ENCODE peak calls at places on chromosomes 1 and 21, in nine cellular contexts. One of them, this sample, is unnamed.

GRCh38 chr1:108719654-108720435 is 7.1 kb downstream of the FNDC7 start:
- DNase-seq in GF-D8: no peak
- DNase-seq in IMR-90: peak
- DNase-seq in HTR-8/SVneo: peak
- DNase-seq in stimulated activated naive CD8-positive, alpha-beta T cell treated with anti-CD3 and anti-CD28 coated beads, Interleukin-15, Interleukin-2, amounts not matched to agents 100 U/mL and 50 U/mL, for 24 hours: no peak
- DNase-seq in left ventricle myocardium superior: no peak
- DNase-seq in stimulated activated naive CD4-positive, alpha-beta T cell: no peak
- DNase-seq in NCI-H1417: no peak
- DNase-seq in AG04449: peak
- DNase-seq in this sample: peak

GRCh38 chr1:19643113-19643512 is 998 bp upstream of the NBL1 start:
- DNase-seq in GF-D8: no peak
- DNase-seq in IMR-90: no peak
- DNase-seq in HTR-8/SVneo: no peak
- DNase-seq in stimulated activated naive CD8-positive, alpha-beta T cell treated with anti-CD3 and anti-CD28 coated beads, Interleukin-15, Interleukin-2, amounts not matched to agents 100 U/mL and 50 U/mL, for 24 hours: peak
- DNase-seq in left ventricle myocardium superior: no peak
- DNase-seq in stimulated activated naive CD4-positive, alpha-beta T cell: no peak
- DNase-seq in NCI-H1417: no peak
- DNase-seq in AG04449: no peak
- DNase-seq in this sample: peak

GRCh38 chr21:36569511-36569910 is 89.6 kb upstream of the CLDN14 start:
- DNase-seq in GF-D8: no peak
- DNase-seq in IMR-90: no peak
- DNase-seq in HTR-8/SVneo: no peak
- DNase-seq in stimulated activated naive CD8-positive, alpha-beta T cell treated with anti-CD3 and anti-CD28 coated beads, Interleukin-15, Interleukin-2, amounts not matched to agents 100 U/mL and 50 U/mL, for 24 hours: no peak
- DNase-seq in left ventricle myocardium superior: no peak
- DNase-seq in stimulated activated naive CD4-positive, alpha-beta T cell: no peak
- DNase-seq in NCI-H1417: no peak
- DNase-seq in AG04449: no peak
- DNase-seq in this sample: no peak

GRCh38 chr1:208668991-208669390 is 424.8 kb upstream of the PLXNA2 start:
- DNase-seq in GF-D8: no peak
- DNase-seq in IMR-90: no peak
- DNase-seq in HTR-8/SVneo: no peak
- DNase-seq in stimulated activated naive CD8-positive, alpha-beta T cell treated with anti-CD3 and anti-CD28 coated beads, Interleukin-15, Interleukin-2, amounts not matched to agents 100 U/mL and 50 U/mL, for 24 hours: no peak
- DNase-seq in left ventricle myocardium superior: no peak
- DNase-seq in stimulated activated naive CD4-positive, alpha-beta T cell: no peak
- DNase-seq in NCI-H1417: no peak
- DNase-seq in AG04449: no peak
- DNase-seq in this sample: no peak

GRCh38 chr1:178864326-178864725 is 6.6 kb downstream of the ANGPTL1 start:
- DNase-seq in GF-D8: no peak
- DNase-seq in IMR-90: peak
- DNase-seq in HTR-8/SVneo: no peak
- DNase-seq in stimulated activated naive CD8-positive, alpha-beta T cell treated with anti-CD3 and anti-CD28 coated beads, Interleukin-15, Interleukin-2, amounts not matched to agents 100 U/mL and 50 U/mL, for 24 hours: no peak
- DNase-seq in left ventricle myocardium superior: no peak
- DNase-seq in stimulated activated naive CD4-positive, alpha-beta T cell: no peak
- DNase-seq in NCI-H1417: no peak
- DNase-seq in AG04449: no peak
- DNase-seq in this sample: no peak

GRCh38 chr1:236108027-236108648 is 34.2 kb upstream of the GPR137B start:
- DNase-seq in GF-D8: no peak
- DNase-seq in IMR-90: no peak
- DNase-seq in HTR-8/SVneo: no peak
- DNase-seq in stimulated activated naive CD8-positive, alpha-beta T cell treated with anti-CD3 and anti-CD28 coated beads, Interleukin-15, Interleukin-2, amounts not matched to agents 100 U/mL and 50 U/mL, for 24 hours: no peak
- DNase-seq in left ventricle myocardium superior: no peak
- DNase-seq in stimulated activated naive CD4-positive, alpha-beta T cell: no peak
- DNase-seq in NCI-H1417: no peak
- DNase-seq in AG04449: no peak
- DNase-seq in this sample: no peak

GRCh38 chr1:41355761-41356160 is 5.5 kb upstream of the FOXO6 start:
- DNase-seq in GF-D8: no peak
- DNase-seq in IMR-90: no peak
- DNase-seq in HTR-8/SVneo: no peak
- DNase-seq in stimulated activated naive CD8-positive, alpha-beta T cell treated with anti-CD3 and anti-CD28 coated beads, Interleukin-15, Interleukin-2, amounts not matched to agents 100 U/mL and 50 U/mL, for 24 hours: no peak
- DNase-seq in left ventricle myocardium superior: no peak
- DNase-seq in stimulated activated naive CD4-positive, alpha-beta T cell: no peak
- DNase-seq in NCI-H1417: no peak
- DNase-seq in AG04449: no peak
- DNase-seq in this sample: no peak

GRCh38 chr1:228098323-228098931 is 4.7 kb downstream of the C1orf35 start:
- DNase-seq in GF-D8: no peak
- DNase-seq in IMR-90: no peak
- DNase-seq in HTR-8/SVneo: no peak
- DNase-seq in stimulated activated naive CD8-positive, alpha-beta T cell treated with anti-CD3 and anti-CD28 coated beads, Interleukin-15, Interleukin-2, amounts not matched to agents 100 U/mL and 50 U/mL, for 24 hours: no peak
- DNase-seq in left ventricle myocardium superior: no peak
- DNase-seq in stimulated activated naive CD4-positive, alpha-beta T cell: no peak
- DNase-seq in NCI-H1417: no peak
- DNase-seq in AG04449: no peak
- DNase-seq in this sample: no peak

GRCh38 chr1:175708787-175709186 is 34.6 kb downstream of the TNR start:
- DNase-seq in GF-D8: no peak
- DNase-seq in IMR-90: no peak
- DNase-seq in HTR-8/SVneo: no peak
- DNase-seq in stimulated activated naive CD8-positive, alpha-beta T cell treated with anti-CD3 and anti-CD28 coated beads, Interleukin-15, Interleukin-2, amounts not matched to agents 100 U/mL and 50 U/mL, for 24 hours: no peak
- DNase-seq in left ventricle myocardium superior: no peak
- DNase-seq in stimulated activated naive CD4-positive, alpha-beta T cell: no peak
- DNase-seq in NCI-H1417: no peak
- DNase-seq in AG04449: no peak
- DNase-seq in this sample: no peak

GRCh38 chr1:225631041-225631663 is 21.8 kb downstream of the ENAH start:
- DNase-seq in GF-D8: no peak
- DNase-seq in IMR-90: no peak
- DNase-seq in HTR-8/SVneo: no peak
- DNase-seq in stimulated activated naive CD8-positive, alpha-beta T cell treated with anti-CD3 and anti-CD28 coated beads, Interleukin-15, Interleukin-2, amounts not matched to agents 100 U/mL and 50 U/mL, for 24 hours: no peak
- DNase-seq in left ventricle myocardium superior: no peak
- DNase-seq in stimulated activated naive CD4-positive, alpha-beta T cell: no peak
- DNase-seq in NCI-H1417: no peak
- DNase-seq in AG04449: no peak
- DNase-seq in this sample: no peak

GRCh38 chr1:43621386-43621785 is 28.6 kb upstream of the KDM4A start:
- DNase-seq in GF-D8: no peak
- DNase-seq in IMR-90: no peak
- DNase-seq in HTR-8/SVneo: no peak
- DNase-seq in stimulated activated naive CD8-positive, alpha-beta T cell treated with anti-CD3 and anti-CD28 coated beads, Interleukin-15, Interleukin-2, amounts not matched to agents 100 U/mL and 50 U/mL, for 24 hours: no peak
- DNase-seq in left ventricle myocardium superior: no peak
- DNase-seq in stimulated activated naive CD4-positive, alpha-beta T cell: no peak
- DNase-seq in NCI-H1417: no peak
- DNase-seq in AG04449: no peak
- DNase-seq in this sample: no peak

GRCh38 chr1:91787946-91788345 is 98.0 kb downstream of the TGFBR3 start:
- DNase-seq in GF-D8: no peak
- DNase-seq in IMR-90: no peak
- DNase-seq in HTR-8/SVneo: no peak
- DNase-seq in stimulated activated naive CD8-positive, alpha-beta T cell treated with anti-CD3 and anti-CD28 coated beads, Interleukin-15, Interleukin-2, amounts not matched to agents 100 U/mL and 50 U/mL, for 24 hours: no peak
- DNase-seq in left ventricle myocardium superior: no peak
- DNase-seq in stimulated activated naive CD4-positive, alpha-beta T cell: no peak
- DNase-seq in NCI-H1417: no peak
- DNase-seq in AG04449: no peak
- DNase-seq in this sample: no peak

GRCh38 chr21:46056450-46056903 is 41.4 kb upstream of the COL6A2 start:
- DNase-seq in GF-D8: no peak
- DNase-seq in IMR-90: peak
- DNase-seq in HTR-8/SVneo: no peak
- DNase-seq in stimulated activated naive CD8-positive, alpha-beta T cell treated with anti-CD3 and anti-CD28 coated beads, Interleukin-15, Interleukin-2, amounts not matched to agents 100 U/mL and 50 U/mL, for 24 hours: peak
- DNase-seq in left ventricle myocardium superior: peak
- DNase-seq in stimulated activated naive CD4-positive, alpha-beta T cell: no peak
- DNase-seq in NCI-H1417: no peak
- DNase-seq in AG04449: peak
- DNase-seq in this sample: no peak

GRCh38 chr1:41322835-41323234 is 38.4 kb upstream of the FOXO6 start:
- DNase-seq in GF-D8: peak
- DNase-seq in IMR-90: no peak
- DNase-seq in HTR-8/SVneo: peak
- DNase-seq in stimulated activated naive CD8-positive, alpha-beta T cell treated with anti-CD3 and anti-CD28 coated beads, Interleukin-15, Interleukin-2, amounts not matched to agents 100 U/mL and 50 U/mL, for 24 hours: peak
- DNase-seq in left ventricle myocardium superior: peak
- DNase-seq in stimulated activated naive CD4-positive, alpha-beta T cell: peak
- DNase-seq in NCI-H1417: peak
- DNase-seq in AG04449: no peak
- DNase-seq in this sample: no peak

GRCh38 chr21:25350056-25350455 is 257.2 kb downstream of the MRPL39 start:
- DNase-seq in GF-D8: no peak
- DNase-seq in IMR-90: peak
- DNase-seq in HTR-8/SVneo: peak
- DNase-seq in stimulated activated naive CD8-positive, alpha-beta T cell treated with anti-CD3 and anti-CD28 coated beads, Interleukin-15, Interleukin-2, amounts not matched to agents 100 U/mL and 50 U/mL, for 24 hours: peak
- DNase-seq in left ventricle myocardium superior: no peak
- DNase-seq in stimulated activated naive CD4-positive, alpha-beta T cell: no peak
- DNase-seq in NCI-H1417: no peak
- DNase-seq in AG04449: no peak
- DNase-seq in this sample: no peak

GRCh38 chr1:151790940-151791651 is 796 bp upstream of the TDRKH start:
- DNase-seq in GF-D8: no peak
- DNase-seq in IMR-90: no peak
- DNase-seq in HTR-8/SVneo: peak
- DNase-seq in stimulated activated naive CD8-positive, alpha-beta T cell treated with anti-CD3 and anti-CD28 coated beads, Interleukin-15, Interleukin-2, amounts not matched to agents 100 U/mL and 50 U/mL, for 24 hours: peak
- DNase-seq in left ventricle myocardium superior: no peak
- DNase-seq in stimulated activated naive CD4-positive, alpha-beta T cell: no peak
- DNase-seq in NCI-H1417: peak
- DNase-seq in AG04449: no peak
- DNase-seq in this sample: no peak

GRCh38 chr21:43209575-43210453 is 41.0 kb downstream of the CRYAA start:
- DNase-seq in GF-D8: no peak
- DNase-seq in IMR-90: peak
- DNase-seq in HTR-8/SVneo: peak
- DNase-seq in stimulated activated naive CD8-positive, alpha-beta T cell treated with anti-CD3 and anti-CD28 coated beads, Interleukin-15, Interleukin-2, amounts not matched to agents 100 U/mL and 50 U/mL, for 24 hours: no peak
- DNase-seq in left ventricle myocardium superior: no peak
- DNase-seq in stimulated activated naive CD4-positive, alpha-beta T cell: no peak
- DNase-seq in NCI-H1417: no peak
- DNase-seq in AG04449: no peak
- DNase-seq in this sample: peak

GRCh38 chr1:24201941-24202440 is 14.9 kb upstream of the IFNLR1 start:
- DNase-seq in GF-D8: no peak
- DNase-seq in IMR-90: peak
- DNase-seq in HTR-8/SVneo: peak
- DNase-seq in stimulated activated naive CD8-positive, alpha-beta T cell treated with anti-CD3 and anti-CD28 coated beads, Interleukin-15, Interleukin-2, amounts not matched to agents 100 U/mL and 50 U/mL, for 24 hours: peak
- DNase-seq in left ventricle myocardium superior: peak
- DNase-seq in stimulated activated naive CD4-positive, alpha-beta T cell: peak
- DNase-seq in NCI-H1417: peak
- DNase-seq in AG04449: peak
- DNase-seq in this sample: peak

GRCh38 chr1:234573711-234574299 is 36.2 kb downstream of the IRF2BP2 start:
- DNase-seq in GF-D8: no peak
- DNase-seq in IMR-90: no peak
- DNase-seq in HTR-8/SVneo: no peak
- DNase-seq in stimulated activated naive CD8-positive, alpha-beta T cell treated with anti-CD3 and anti-CD28 coated beads, Interleukin-15, Interleukin-2, amounts not matched to agents 100 U/mL and 50 U/mL, for 24 hours: no peak
- DNase-seq in left ventricle myocardium superior: no peak
- DNase-seq in stimulated activated naive CD4-positive, alpha-beta T cell: no peak
- DNase-seq in NCI-H1417: no peak
- DNase-seq in AG04449: no peak
- DNase-seq in this sample: no peak

GRCh38 chr1:162007485-162007884 is 16.2 kb downstream of the OLFML2B start:
- DNase-seq in GF-D8: no peak
- DNase-seq in IMR-90: no peak
- DNase-seq in HTR-8/SVneo: no peak
- DNase-seq in stimulated activated naive CD8-positive, alpha-beta T cell treated with anti-CD3 and anti-CD28 coated beads, Interleukin-15, Interleukin-2, amounts not matched to agents 100 U/mL and 50 U/mL, for 24 hours: no peak
- DNase-seq in left ventricle myocardium superior: no peak
- DNase-seq in stimulated activated naive CD4-positive, alpha-beta T cell: no peak
- DNase-seq in NCI-H1417: no peak
- DNase-seq in AG04449: no peak
- DNase-seq in this sample: no peak

GRCh38 chr1:197367631-197368030 is 99.6 kb downstream of the CRB1 start:
- DNase-seq in GF-D8: no peak
- DNase-seq in IMR-90: no peak
- DNase-seq in HTR-8/SVneo: no peak
- DNase-seq in stimulated activated naive CD8-positive, alpha-beta T cell treated with anti-CD3 and anti-CD28 coated beads, Interleukin-15, Interleukin-2, amounts not matched to agents 100 U/mL and 50 U/mL, for 24 hours: no peak
- DNase-seq in left ventricle myocardium superior: no peak
- DNase-seq in stimulated activated naive CD4-positive, alpha-beta T cell: no peak
- DNase-seq in NCI-H1417: no peak
- DNase-seq in AG04449: no peak
- DNase-seq in this sample: no peak

GRCh38 chr1:184622136-184622823 is 132.4 kb downstream of the EDEM3 start:
- DNase-seq in GF-D8: no peak
- DNase-seq in IMR-90: peak
- DNase-seq in HTR-8/SVneo: peak
- DNase-seq in stimulated activated naive CD8-positive, alpha-beta T cell treated with anti-CD3 and anti-CD28 coated beads, Interleukin-15, Interleukin-2, amounts not matched to agents 100 U/mL and 50 U/mL, for 24 hours: no peak
- DNase-seq in left ventricle myocardium superior: peak
- DNase-seq in stimulated activated naive CD4-positive, alpha-beta T cell: no peak
- DNase-seq in NCI-H1417: peak
- DNase-seq in AG04449: peak
- DNase-seq in this sample: peak

GRCh38 chr1:149917590-149918144 is at the start of gene SV2A:
- DNase-seq in GF-D8: no peak
- DNase-seq in IMR-90: peak
- DNase-seq in HTR-8/SVneo: peak
- DNase-seq in stimulated activated naive CD8-positive, alpha-beta T cell treated with anti-CD3 and anti-CD28 coated beads, Interleukin-15, Interleukin-2, amounts not matched to agents 100 U/mL and 50 U/mL, for 24 hours: peak
- DNase-seq in left ventricle myocardium superior: peak
- DNase-seq in stimulated activated naive CD4-positive, alpha-beta T cell: peak
- DNase-seq in NCI-H1417: peak
- DNase-seq in AG04449: no peak
- DNase-seq in this sample: no peak

GRCh38 chr1:179550753-179551682 is 24.7 kb downstream of the NPHS2 start:
- DNase-seq in GF-D8: no peak
- DNase-seq in IMR-90: peak
- DNase-seq in HTR-8/SVneo: peak
- DNase-seq in stimulated activated naive CD8-positive, alpha-beta T cell treated with anti-CD3 and anti-CD28 coated beads, Interleukin-15, Interleukin-2, amounts not matched to agents 100 U/mL and 50 U/mL, for 24 hours: no peak
- DNase-seq in left ventricle myocardium superior: no peak
- DNase-seq in stimulated activated naive CD4-positive, alpha-beta T cell: no peak
- DNase-seq in NCI-H1417: no peak
- DNase-seq in AG04449: peak
- DNase-seq in this sample: peak

GRCh38 chr1:225933072-225933471 is 7.9 kb downstream of the LEFTY2 start:
- DNase-seq in GF-D8: no peak
- DNase-seq in IMR-90: peak
- DNase-seq in HTR-8/SVneo: no peak
- DNase-seq in stimulated activated naive CD8-positive, alpha-beta T cell treated with anti-CD3 and anti-CD28 coated beads, Interleukin-15, Interleukin-2, amounts not matched to agents 100 U/mL and 50 U/mL, for 24 hours: no peak
- DNase-seq in left ventricle myocardium superior: no peak
- DNase-seq in stimulated activated naive CD4-positive, alpha-beta T cell: no peak
- DNase-seq in NCI-H1417: no peak
- DNase-seq in AG04449: no peak
- DNase-seq in this sample: no peak

GRCh38 chr1:180981596-180982387 is 40.9 kb downstream of the STX6 start:
- DNase-seq in GF-D8: no peak
- DNase-seq in IMR-90: no peak
- DNase-seq in HTR-8/SVneo: no peak
- DNase-seq in stimulated activated naive CD8-positive, alpha-beta T cell treated with anti-CD3 and anti-CD28 coated beads, Interleukin-15, Interleukin-2, amounts not matched to agents 100 U/mL and 50 U/mL, for 24 hours: peak
- DNase-seq in left ventricle myocardium superior: no peak
- DNase-seq in stimulated activated naive CD4-positive, alpha-beta T cell: peak
- DNase-seq in NCI-H1417: no peak
- DNase-seq in AG04449: no peak
- DNase-seq in this sample: no peak

GRCh38 chr21:34582506-34583150 is 32.3 kb downstream of the RCAN1 start:
- DNase-seq in GF-D8: peak
- DNase-seq in IMR-90: peak
- DNase-seq in HTR-8/SVneo: peak
- DNase-seq in stimulated activated naive CD8-positive, alpha-beta T cell treated with anti-CD3 and anti-CD28 coated beads, Interleukin-15, Interleukin-2, amounts not matched to agents 100 U/mL and 50 U/mL, for 24 hours: no peak
- DNase-seq in left ventricle myocardium superior: peak
- DNase-seq in stimulated activated naive CD4-positive, alpha-beta T cell: no peak
- DNase-seq in NCI-H1417: no peak
- DNase-seq in AG04449: no peak
- DNase-seq in this sample: no peak

GRCh38 chr1:175600721-175601440 is 142.5 kb downstream of the TNR start:
- DNase-seq in GF-D8: no peak
- DNase-seq in IMR-90: no peak
- DNase-seq in HTR-8/SVneo: no peak
- DNase-seq in stimulated activated naive CD8-positive, alpha-beta T cell treated with anti-CD3 and anti-CD28 coated beads, Interleukin-15, Interleukin-2, amounts not matched to agents 100 U/mL and 50 U/mL, for 24 hours: no peak
- DNase-seq in left ventricle myocardium superior: no peak
- DNase-seq in stimulated activated naive CD4-positive, alpha-beta T cell: no peak
- DNase-seq in NCI-H1417: no peak
- DNase-seq in AG04449: no peak
- DNase-seq in this sample: no peak

GRCh38 chr1:156500578-156500846 is at the start of gene MEF2D:
- DNase-seq in GF-D8: peak
- DNase-seq in IMR-90: no peak
- DNase-seq in HTR-8/SVneo: peak
- DNase-seq in stimulated activated naive CD8-positive, alpha-beta T cell treated with anti-CD3 and anti-CD28 coated beads, Interleukin-15, Interleukin-2, amounts not matched to agents 100 U/mL and 50 U/mL, for 24 hours: no peak
- DNase-seq in left ventricle myocardium superior: no peak
- DNase-seq in stimulated activated naive CD4-positive, alpha-beta T cell: no peak
- DNase-seq in NCI-H1417: no peak
- DNase-seq in AG04449: no peak
- DNase-seq in this sample: no peak

GRCh38 chr1:235831148-235831547 is 35.6 kb downstream of the LYST start:
- DNase-seq in GF-D8: no peak
- DNase-seq in IMR-90: peak
- DNase-seq in HTR-8/SVneo: peak
- DNase-seq in stimulated activated naive CD8-positive, alpha-beta T cell treated with anti-CD3 and anti-CD28 coated beads, Interleukin-15, Interleukin-2, amounts not matched to agents 100 U/mL and 50 U/mL, for 24 hours: peak
- DNase-seq in left ventricle myocardium superior: peak
- DNase-seq in stimulated activated naive CD4-positive, alpha-beta T cell: no peak
- DNase-seq in NCI-H1417: no peak
- DNase-seq in AG04449: peak
- DNase-seq in this sample: peak

GRCh38 chr1:181872562-181872961 is 188.9 kb downstream of the ZNF648 start:
- DNase-seq in GF-D8: no peak
- DNase-seq in IMR-90: no peak
- DNase-seq in HTR-8/SVneo: no peak
- DNase-seq in stimulated activated naive CD8-positive, alpha-beta T cell treated with anti-CD3 and anti-CD28 coated beads, Interleukin-15, Interleukin-2, amounts not matched to agents 100 U/mL and 50 U/mL, for 24 hours: no peak
- DNase-seq in left ventricle myocardium superior: no peak
- DNase-seq in stimulated activated naive CD4-positive, alpha-beta T cell: no peak
- DNase-seq in NCI-H1417: no peak
- DNase-seq in AG04449: no peak
- DNase-seq in this sample: no peak

This sample was measured in Caki2.